ENCODE peak calls at places on chromosomes 11 and 22, in eight cellular contexts. One of them, this sample, is unnamed. For H3K36me3, the result is how much of the 10 kb centered on the place peaks cover.

GRCh38 chr22:31020334-31020733 is 51.3 kb downstream of the TUG1 start:
- DNase-seq in Peyer's patch: no peak
- DNase-seq in IMR-90: no peak
- DNase-seq in astrocyte: no peak
- DNase-seq in fibroblast of lung: no peak
- DNase-seq in HCT116: no peak
- DNase-seq in cardiac muscle cell: no peak
- DNase-seq in right lobe of liver: no peak
- DNase-seq in this sample: no peak

GRCh38 chr11:73233704-73234402 is 15.8 kb downstream of the P2RY2 start:
- DNase-seq in Peyer's patch: no peak
- DNase-seq in IMR-90: no peak
- DNase-seq in astrocyte: no peak
- DNase-seq in fibroblast of lung: peak
- DNase-seq in HCT116: no peak
- DNase-seq in cardiac muscle cell: peak
- DNase-seq in right lobe of liver: no peak
- DNase-seq in this sample: no peak

GRCh38 chr11:118715837-118716260 is 36.4 kb upstream of the TREH start:
- DNase-seq in Peyer's patch: no peak
- DNase-seq in IMR-90: no peak
- DNase-seq in astrocyte: no peak
- DNase-seq in fibroblast of lung: no peak
- DNase-seq in HCT116: no peak
- DNase-seq in cardiac muscle cell: peak
- DNase-seq in right lobe of liver: no peak
- DNase-seq in this sample: no peak

GRCh38 chr11:68890490-68891231 is 13.0 kb downstream of the MRPL21 start:
- DNase-seq in Peyer's patch: no peak
- DNase-seq in IMR-90: peak
- DNase-seq in astrocyte: peak
- DNase-seq in fibroblast of lung: peak
- DNase-seq in HCT116: no peak
- DNase-seq in cardiac muscle cell: peak
- DNase-seq in right lobe of liver: peak
- DNase-seq in this sample: peak

GRCh38 chr22:31098633-31099110 is 8.7 kb downstream of the SELENOM start:
- DNase-seq in Peyer's patch: no peak
- DNase-seq in IMR-90: no peak
- DNase-seq in astrocyte: no peak
- DNase-seq in fibroblast of lung: no peak
- DNase-seq in HCT116: no peak
- DNase-seq in cardiac muscle cell: no peak
- DNase-seq in right lobe of liver: no peak
- DNase-seq in this sample: no peak

GRCh38 chr22:50059185-50059880 is 1.2 kb upstream of the TTLL8 start:
- DNase-seq in Peyer's patch: no peak
- DNase-seq in IMR-90: peak
- DNase-seq in astrocyte: no peak
- DNase-seq in fibroblast of lung: peak
- DNase-seq in HCT116: no peak
- DNase-seq in cardiac muscle cell: peak
- DNase-seq in right lobe of liver: no peak
- DNase-seq in this sample: peak

GRCh38 chr22:36258750-36259619 is 6.1 kb downstream of the APOL1 start:
- DNase-seq in Peyer's patch: no peak
- DNase-seq in IMR-90: peak
- DNase-seq in astrocyte: no peak
- DNase-seq in fibroblast of lung: peak
- DNase-seq in HCT116: no peak
- DNase-seq in cardiac muscle cell: peak
- DNase-seq in right lobe of liver: no peak
- DNase-seq in this sample: no peak

GRCh38 chr11:78449866-78450265 is 32.2 kb upstream of the GAB2 start:
- DNase-seq in Peyer's patch: no peak
- DNase-seq in IMR-90: peak
- DNase-seq in astrocyte: peak
- DNase-seq in fibroblast of lung: peak
- DNase-seq in HCT116: no peak
- DNase-seq in cardiac muscle cell: no peak
- DNase-seq in right lobe of liver: no peak
- DNase-seq in this sample: no peak

GRCh38 chr11:57778318-57779037 is 16.9 kb downstream of the CTNND1 start:
- DNase-seq in Peyer's patch: peak
- DNase-seq in IMR-90: peak
- DNase-seq in astrocyte: peak
- DNase-seq in fibroblast of lung: peak
- DNase-seq in HCT116: peak
- DNase-seq in cardiac muscle cell: peak
- DNase-seq in right lobe of liver: peak
- DNase-seq in this sample: peak

GRCh38 chr22:42256930-42257329 is 13.5 kb downstream of the TCF20 start:
- DNase-seq in Peyer's patch: no peak
- DNase-seq in IMR-90: no peak
- DNase-seq in astrocyte: no peak
- DNase-seq in fibroblast of lung: no peak
- DNase-seq in HCT116: no peak
- DNase-seq in cardiac muscle cell: no peak
- DNase-seq in right lobe of liver: no peak
- DNase-seq in this sample: no peak

GRCh38 chr11:75249704-75250103 is 9.1 kb downstream of the TPBGL start:
- DNase-seq in Peyer's patch: no peak
- DNase-seq in IMR-90: no peak
- DNase-seq in astrocyte: no peak
- DNase-seq in fibroblast of lung: no peak
- DNase-seq in HCT116: no peak
- DNase-seq in cardiac muscle cell: no peak
- DNase-seq in right lobe of liver: peak
- DNase-seq in this sample: no peak

GRCh38 chr22:22787805-22788459 is 99.7 kb upstream of the IGLL5 start:
- DNase-seq in Peyer's patch: peak
- DNase-seq in IMR-90: peak
- DNase-seq in astrocyte: no peak
- DNase-seq in fibroblast of lung: peak
- DNase-seq in HCT116: peak
- DNase-seq in cardiac muscle cell: peak
- DNase-seq in right lobe of liver: peak
- DNase-seq in this sample: no peak

GRCh38 chr22:43277987-43278601 is 65.1 kb downstream of the SCUBE1 start:
- DNase-seq in Peyer's patch: no peak
- DNase-seq in IMR-90: no peak
- DNase-seq in astrocyte: no peak
- DNase-seq in fibroblast of lung: no peak
- DNase-seq in HCT116: no peak
- DNase-seq in cardiac muscle cell: no peak
- DNase-seq in right lobe of liver: no peak
- DNase-seq in this sample: no peak

GRCh38 chr22:41217553-41218157 is 12.5 kb downstream of the L3MBTL2 start:
- DNase-seq in Peyer's patch: peak
- DNase-seq in IMR-90: peak
- DNase-seq in astrocyte: peak
- DNase-seq in fibroblast of lung: peak
- DNase-seq in HCT116: no peak
- DNase-seq in cardiac muscle cell: peak
- DNase-seq in right lobe of liver: no peak
- DNase-seq in this sample: peak

GRCh38 chr11:128467041-128467440 is 120.3 kb downstream of the ETS1 start:
- DNase-seq in Peyer's patch: no peak
- DNase-seq in IMR-90: no peak
- DNase-seq in astrocyte: no peak
- DNase-seq in fibroblast of lung: no peak
- DNase-seq in HCT116: no peak
- DNase-seq in cardiac muscle cell: no peak
- DNase-seq in right lobe of liver: no peak
- DNase-seq in this sample: no peak

GRCh38 chr22:23431337-23432072 is 148.6 kb downstream of the IGLL1 start:
- DNase-seq in Peyer's patch: no peak
- DNase-seq in IMR-90: no peak
- DNase-seq in astrocyte: no peak
- DNase-seq in fibroblast of lung: no peak
- DNase-seq in HCT116: no peak
- DNase-seq in cardiac muscle cell: peak
- DNase-seq in right lobe of liver: no peak
- DNase-seq in this sample: no peak

GRCh38 chr11:110162216-110162615 is 69.0 kb downstream of the ZC3H12C start:
- DNase-seq in Peyer's patch: no peak
- DNase-seq in IMR-90: peak
- DNase-seq in astrocyte: no peak
- DNase-seq in fibroblast of lung: no peak
- DNase-seq in HCT116: no peak
- DNase-seq in cardiac muscle cell: no peak
- DNase-seq in right lobe of liver: no peak
- DNase-seq in this sample: peak

GRCh38 chr22:36239150-36239400 is 252 bp downstream of the APOL2 start:
- DNase-seq in Peyer's patch: no peak
- DNase-seq in IMR-90: no peak
- DNase-seq in astrocyte: no peak
- DNase-seq in fibroblast of lung: no peak
- DNase-seq in HCT116: no peak
- DNase-seq in cardiac muscle cell: no peak
- DNase-seq in right lobe of liver: no peak
- DNase-seq in this sample: no peak

GRCh38 chr11:8335186-8335585 is 71.5 kb upstream of the LMO1 start:
- DNase-seq in Peyer's patch: no peak
- DNase-seq in IMR-90: no peak
- DNase-seq in astrocyte: no peak
- DNase-seq in fibroblast of lung: no peak
- DNase-seq in HCT116: no peak
- DNase-seq in cardiac muscle cell: no peak
- DNase-seq in right lobe of liver: no peak
- DNase-seq in this sample: no peak

GRCh38 chr11:1126491-1126926 is 31.2 kb upstream of the MUC5AC start:
- DNase-seq in Peyer's patch: no peak
- DNase-seq in IMR-90: no peak
- DNase-seq in astrocyte: no peak
- DNase-seq in fibroblast of lung: no peak
- DNase-seq in HCT116: no peak
- DNase-seq in cardiac muscle cell: no peak
- DNase-seq in right lobe of liver: no peak
- DNase-seq in this sample: no peak

GRCh38 chr11:1129143-1129665 is 28.5 kb upstream of the MUC5AC start:
- DNase-seq in Peyer's patch: no peak
- DNase-seq in IMR-90: no peak
- DNase-seq in astrocyte: no peak
- DNase-seq in fibroblast of lung: no peak
- DNase-seq in HCT116: no peak
- DNase-seq in cardiac muscle cell: no peak
- DNase-seq in right lobe of liver: no peak
- DNase-seq in this sample: no peak

GRCh38 chr11:1128333-1129142 is 29.2 kb upstream of the MUC5AC start:
- DNase-seq in Peyer's patch: no peak
- DNase-seq in IMR-90: no peak
- DNase-seq in astrocyte: no peak
- DNase-seq in fibroblast of lung: no peak
- DNase-seq in HCT116: no peak
- DNase-seq in cardiac muscle cell: no peak
- DNase-seq in right lobe of liver: no peak
- DNase-seq in this sample: no peak

GRCh38 chr11:1126935-1127663 is 30.7 kb upstream of the MUC5AC start:
- DNase-seq in Peyer's patch: no peak
- DNase-seq in IMR-90: no peak
- DNase-seq in astrocyte: no peak
- DNase-seq in fibroblast of lung: no peak
- DNase-seq in HCT116: no peak
- DNase-seq in cardiac muscle cell: no peak
- DNase-seq in right lobe of liver: no peak
- DNase-seq in this sample: no peak

GRCh38 chr11:1127664-1128162 is 30.0 kb upstream of the MUC5AC start:
- DNase-seq in Peyer's patch: no peak
- DNase-seq in IMR-90: no peak
- DNase-seq in astrocyte: no peak
- DNase-seq in fibroblast of lung: no peak
- DNase-seq in HCT116: no peak
- DNase-seq in cardiac muscle cell: no peak
- DNase-seq in right lobe of liver: no peak
- DNase-seq in this sample: no peak
- TF ChIP-seq CTCF in Peyer's patch: no peak
- TF ChIP-seq CTCF in IMR-90: no peak
- TF ChIP-seq CTCF in astrocyte: no peak
- TF ChIP-seq CTCF in fibroblast of lung: no peak
- TF ChIP-seq CTCF in HCT116: no peak
- TF ChIP-seq CTCF in cardiac muscle cell: no peak
- TF ChIP-seq CTCF in right lobe of liver: no peak
- TF ChIP-seq CTCF in this sample: no peak

DNA sequence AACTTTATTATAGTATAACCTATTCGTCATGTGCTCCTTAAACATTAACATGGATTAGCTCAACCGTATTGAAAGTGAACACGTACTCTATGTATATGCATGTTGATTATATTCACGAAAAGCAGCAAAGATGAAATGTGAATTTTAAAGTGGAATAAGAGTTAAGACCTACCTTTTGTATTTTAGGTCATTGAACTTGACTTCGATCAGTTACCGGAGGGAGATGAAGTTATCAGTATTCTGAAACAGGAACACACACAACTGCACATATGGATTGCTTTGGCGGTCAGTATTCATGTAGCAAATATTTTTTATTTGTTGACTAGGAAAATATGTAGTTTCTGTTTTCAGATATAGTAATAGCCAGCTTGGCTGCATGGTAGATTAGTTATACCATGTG is 1.4 kb downstream of the CTR9 start:
- DNase-seq in Peyer's patch: no peak
- DNase-seq in IMR-90: no peak
- DNase-seq in astrocyte: no peak
- DNase-seq in fibroblast of lung: no peak
- DNase-seq in HCT116: no peak
- DNase-seq in cardiac muscle cell: no peak
- DNase-seq in right lobe of liver: no peak
- DNase-seq in this sample: no peak
- H3K4me3 ChIP-seq in Peyer's patch: peak
- H3K4me3 ChIP-seq in IMR-90: no peak
- H3K4me3 ChIP-seq in astrocyte: peak
- H3K4me3 ChIP-seq in fibroblast of lung: peak
- H3K4me3 ChIP-seq in HCT116: peak
- H3K4me3 ChIP-seq in cardiac muscle cell: no peak
- H3K4me3 ChIP-seq in right lobe of liver: peak
- H3K4me3 ChIP-seq in this sample: peak

GRCh38 chr11:134155456-134155855 is 68.3 kb downstream of the NCAPD3 start:
- DNase-seq in Peyer's patch: no peak
- DNase-seq in IMR-90: no peak
- DNase-seq in astrocyte: no peak
- DNase-seq in fibroblast of lung: no peak
- DNase-seq in HCT116: no peak
- DNase-seq in cardiac muscle cell: no peak
- DNase-seq in right lobe of liver: no peak
- DNase-seq in this sample: no peak
- H3K36me3 ChIP-seq in Peyer's patch: under half
- H3K36me3 ChIP-seq in IMR-90: under half
- H3K36me3 ChIP-seq in astrocyte: under half
- H3K36me3 ChIP-seq in fibroblast of lung: under half
- H3K36me3 ChIP-seq in HCT116: under half
- H3K36me3 ChIP-seq in cardiac muscle cell: half or more
- H3K36me3 ChIP-seq in right lobe of liver: under half
- H3K36me3 ChIP-seq in this sample: under half

DNA sequence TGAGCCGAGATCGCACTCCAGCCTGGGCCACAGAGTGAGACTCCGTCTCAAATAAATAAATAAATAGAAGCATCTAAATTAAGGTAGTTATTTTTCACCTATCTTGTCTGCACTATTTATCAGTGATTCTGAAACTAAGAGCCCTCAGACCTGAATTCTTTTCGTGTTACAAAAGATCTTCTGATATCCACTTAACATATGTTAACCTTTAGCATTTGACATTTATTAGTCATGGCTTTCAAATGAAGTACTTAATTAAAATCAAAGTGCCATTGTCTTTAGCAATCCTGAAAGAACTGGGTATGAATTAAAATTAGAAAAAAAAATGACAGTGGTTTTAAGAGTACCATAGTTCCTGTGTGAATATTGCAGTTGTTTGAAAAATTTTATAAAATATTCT is 99.1 kb upstream of the TIMP3 start:
- DNase-seq in Peyer's patch: no peak
- DNase-seq in IMR-90: no peak
- DNase-seq in astrocyte: no peak
- DNase-seq in fibroblast of lung: no peak
- DNase-seq in HCT116: no peak
- DNase-seq in cardiac muscle cell: no peak
- DNase-seq in right lobe of liver: no peak
- DNase-seq in this sample: no peak
- TF ChIP-seq CTCF in Peyer's patch: no peak
- TF ChIP-seq CTCF in IMR-90: no peak
- TF ChIP-seq CTCF in astrocyte: no peak
- TF ChIP-seq CTCF in fibroblast of lung: no peak
- TF ChIP-seq CTCF in HCT116: no peak
- TF ChIP-seq CTCF in cardiac muscle cell: no peak
- TF ChIP-seq CTCF in right lobe of liver: no peak
- TF ChIP-seq CTCF in this sample: no peak

This sample was measured in BJ.